ENCODE peak calls at places on chromosomes 11 and 22, in four cellular contexts. K, J, C and D are unnamed samples.

GRCh38 chr22:41672780-41673509 is 15.7 kb downstream of the SNU13 start:
- DNase-seq in C (no peak), K (peak; percentile 24), J (no peak), D (no peak)

GRCh38 chr11:74257934-74258553 is 53.4 kb downstream of the P4HA3 start:
- DNase-seq in C (peak; percentile 13), J (peak; percentile 26), K (no peak), D (no peak)

GRCh38 chr11:72233056-72233772 is 8.6 kb downstream of the INPPL1 start:
- DNase-seq in J (no peak), C (no peak), K (no peak), D (no peak)

GRCh38 chr11:74646964-74647363 is 54.6 kb downstream of the POLD3 start:
- DNase-seq in J (no peak), K (no peak), C (no peak), D (no peak)

GRCh38 chr22:46619830-46620501 is at the start of gene GRAMD4:
- DNase-seq in C (no peak), J (peak; percentile 72), K (peak; percentile 65), D (peak; percentile 90)

GRCh38 chr11:65718964-65719492 is 1.6 kb downstream of the RNASEH2C start:
- DNase-seq in C (no peak), K (no peak), J (no peak), D (no peak)

GRCh38 chr11:72684236-72684912 is 10.2 kb upstream of the PDE2A start:
- DNase-seq in C (peak; percentile 76), K (peak; percentile 45), J (peak; percentile 74), D (peak; percentile 42)

GRCh38 chr11:34499719-34500505 is 13.7 kb downstream of the ELF5 start:
- DNase-seq in K (no peak), J (no peak), C (no peak), D (no peak)

GRCh38 chr22:38170469-38170868 is 11.2 kb downstream of the PLA2G6 start:
- DNase-seq in K (no peak), J (no peak), C (no peak), D (no peak)

GRCh38 chr11:19774817-19775600 is 62.4 kb downstream of the NAV2 start:
- DNase-seq in K (no peak), C (no peak), J (no peak), D (no peak)

GRCh38 chr11:12439615-12440014 is 62.2 kb downstream of the PARVA start:
- DNase-seq in J (no peak), C (no peak), K (no peak), D (no peak)

GRCh38 chr11:110428956-110429613 is 663 bp upstream of the FDX1 start:
- DNase-seq in J (no peak), C (no peak), K (no peak), D (no peak)

GRCh38 chr11:76783901-76784813 is 1.0 kb downstream of the TSKU start:
- DNase-seq in K (peak; percentile 56), J (peak; percentile 61), C (peak; percentile 92), D (peak; percentile 85)

GRCh38 chr11:121282886-121283502 is 9.6 kb upstream of the SC5D start:
- DNase-seq in K (no peak), C (no peak), J (no peak), D (no peak)

GRCh38 chr11:127843483-127844396 is 743.6 kb downstream of the ETS1 start:
- DNase-seq in J (peak; percentile 55), K (peak; percentile 80), C (peak; percentile 91), D (peak; percentile 62)

GRCh38 chr11:32893947-32894827 is 1.6 kb downstream of the QSER1 start:
- DNase-seq in J (no peak), C (peak; percentile 75), K (peak; percentile 92), D (peak; percentile 60)

GRCh38 chr11:36265793-36266628 is 23.2 kb downstream of the COMMD9 start:
- DNase-seq in J (peak; percentile 56), C (peak; percentile 74), K (peak; percentile 87), D (peak; percentile 53)

GRCh38 chr11:44358713-44359112 is 48.8 kb upstream of the ALX4 start:
- DNase-seq in J (no peak), K (no peak), C (no peak), D (no peak)

GRCh38 chr11:128207861-128208321 is 379.5 kb downstream of the ETS1 start:
- DNase-seq in C (no peak), K (no peak), J (no peak), D (no peak)

GRCh38 chr11:65557280-65558001 is 718 bp downstream of the LTBP3 start:
- DNase-seq in K (peak; percentile 34), J (peak; percentile 43), C (no peak), D (no peak)

GRCh38 chr11:47373876-47374820 is 4.2 kb downstream of the SPI1 start:
- DNase-seq in J (peak; percentile 89), C (peak; percentile 89), K (peak; percentile 93), D (peak; percentile 78)

GRCh38 chr22:32040324-32040904 is 2.6 kb upstream of the SLC5A1 start:
- DNase-seq in J (no peak), K (no peak), C (no peak), D (no peak)

GRCh38 chr11:69012092-69013008 is 696 bp downstream of the MRGPRF start:
- DNase-seq in K (no peak), C (no peak), J (no peak), D (no peak)

GRCh38 chr11:31487848-31488247 is 21.6 kb downstream of the IMMP1L start:
- DNase-seq in J (no peak), C (peak; percentile 21), K (peak; percentile 91), D (peak; percentile 7)

GRCh38 chr22:24156146-24156914 is 25.0 kb upstream of the SUSD2 start:
- DNase-seq in C (peak; percentile 72), J (no peak), K (peak; percentile 80), D (peak; percentile 36)

GRCh38 chr22:25080855-25081254 is 118.8 kb upstream of the CRYBB3 start:
- DNase-seq in C (peak; percentile 44), J (no peak), K (no peak), D (no peak)

DNA sequence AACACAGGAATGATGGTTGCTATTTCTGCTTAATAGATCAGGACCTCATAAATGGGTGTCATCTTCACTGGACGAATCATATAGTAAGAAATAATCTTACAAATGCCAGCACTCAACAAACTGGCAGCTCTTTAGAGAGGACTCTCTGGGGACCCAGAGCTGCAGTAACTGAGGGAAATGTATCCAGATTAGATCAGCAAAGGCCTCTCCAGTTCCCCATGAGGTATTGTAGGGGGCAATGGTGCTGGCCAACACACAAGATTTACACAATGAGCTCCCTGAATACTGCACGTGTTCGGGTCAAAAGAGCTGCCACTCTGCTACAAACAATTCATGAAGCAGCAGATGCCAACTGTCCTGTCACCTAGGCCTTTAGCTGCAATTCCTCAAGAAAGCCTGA is 110.2 kb downstream of the RBFOX2 start:
- DNase-seq in C (no peak), K (peak; percentile 38), J (no peak), D (no peak)
- H3K4me1 ChIP-seq in C (peaks cover 67% of the 10 kb centered on the region), K (peaks cover 85% of the 10 kb centered on the region), J (peaks cover 61% of the 10 kb centered on the region), D (peaks cover 12% of the 10 kb centered on the region)

GRCh38 chr11:16036218-16036617 is 320.1 kb downstream of the SOX6 start:
- DNase-seq in C (no peak), K (no peak), J (no peak), D (no peak)

GRCh38 chr11:16043617-16044016 is 312.7 kb downstream of the SOX6 start:
- DNase-seq in J (peak; percentile 18), C (no peak), K (no peak), D (no peak)

GRCh38 chr11:16040151-16040550 is 316.2 kb downstream of the SOX6 start:
- DNase-seq in K (no peak), J (no peak), C (no peak), D (no peak)

GRCh38 chr11:16047073-16047472 is 309.3 kb downstream of the SOX6 start:
- DNase-seq in K (no peak), C (no peak), J (no peak), D (no peak)

GRCh38 chr11:16041207-16041606 is 315.1 kb downstream of the SOX6 start:
- DNase-seq in J (no peak), C (no peak), K (no peak), D (no peak)
- H3K9me3 ChIP-seq in J (no peaks in the 10 kb centered on the region), C (no peaks in the 10 kb centered on the region), K (no peaks in the 10 kb centered on the region), D (no peaks in the 10 kb centered on the region)

DNA sequence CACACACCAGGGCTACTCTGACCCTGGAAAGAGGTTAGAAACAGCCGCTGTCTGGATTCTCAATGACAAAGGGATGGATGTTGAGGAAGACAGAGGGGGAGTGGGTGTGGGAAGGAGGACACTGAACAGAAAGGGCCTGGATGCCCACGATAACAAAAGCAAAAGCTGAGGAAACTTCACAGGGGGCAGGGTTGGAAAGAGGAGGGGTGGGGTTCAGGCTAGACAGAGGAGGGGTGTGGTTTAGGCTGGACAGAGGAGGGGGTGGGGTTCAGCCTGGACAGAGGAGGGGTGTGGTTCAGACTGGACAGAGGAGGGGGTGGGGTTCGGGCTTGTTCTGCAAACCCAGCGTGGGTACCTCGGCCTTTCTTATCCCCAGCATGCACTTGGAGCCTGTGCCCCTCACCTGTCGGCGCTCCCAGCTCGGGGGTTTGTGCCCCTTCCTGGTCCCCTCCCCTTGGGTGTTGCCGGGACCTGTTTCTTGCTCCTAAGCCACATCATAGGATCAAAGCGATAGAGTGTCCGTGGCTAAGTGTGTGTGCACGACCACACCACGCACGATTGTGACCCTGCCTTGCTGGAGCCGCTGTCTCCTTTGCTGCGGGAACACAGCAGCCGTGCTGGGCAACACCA is 75.6 kb downstream of the BRD1 start:
- DNase-seq in J (no peak), K (no peak), C (no peak), D (no peak)
- H3K27me3 ChIP-seq in J (peaks cover 31% of the 10 kb centered on the region), K (peaks cover 8% of the 10 kb centered on the region), C (no peaks in the 10 kb centered on the region), D (peaks cover 11% of the 10 kb centered on the region)

GRCh38 chr11:96218901-96219300 is 124.1 kb downstream of the MAML2 start:
- DNase-seq in K (no peak), J (no peak), C (no peak), D (no peak)

GRCh38 chr11:96215094-96215782 is 127.8 kb downstream of the MAML2 start:
- DNase-seq in K (no peak), C (no peak), J (no peak), D (no peak)

GRCh38 chr11:96218013-96218412 is 125.0 kb downstream of the MAML2 start:
- DNase-seq in K (no peak), C (no peak), J (no peak), D (peak; percentile 34)

GRCh38 chr11:96215826-96216225 is 127.2 kb downstream of the MAML2 start:
- DNase-seq in C (no peak), K (no peak), J (no peak), D (no peak)

GRCh38 chr11:96217206-96217605 is 125.8 kb downstream of the MAML2 start:
- DNase-seq in J (no peak), K (no peak), C (no peak), D (no peak)
- H3K4me1 ChIP-seq in J (peaks cover 32% of the 10 kb centered on the region), K (peaks cover 87% of the 10 kb centered on the region), C (peaks cover 56% of the 10 kb centered on the region), D (peaks cover 17% of the 10 kb centered on the region)